ENCODE peak calls at places on chromosomes 16 and 17, in five cellular contexts. M is cardiac muscle cell; R is CD8-positive, alpha-beta T cell; Z is mesendoderm; F is heart left ventricle. U is an unnamed sample. For H3K4me1, the result is how much of the 10 kb centered on the place peaks cover.

GRCh38 chr16:57475711-57476339 is 10.5 kb downstream of the DOK4 start:
- DNase-seq in R (no peak), F (no peak), M (peak), Z (peak), U (peak)

GRCh38 chr16:51237207-51237606 is 86.1 kb upstream of the SALL1 start:
- DNase-seq in M (no peak), Z (peak), R (no peak), F (no peak), U (no peak)

GRCh38 chr17:74474043-74474792 is 7.8 kb downstream of the CD300A start:
- DNase-seq in Z (no peak), R (no peak), M (no peak), F (no peak), U (no peak)

GRCh38 chr17:73934696-73935095 is 268.8 kb upstream of the RPL38 start:
- DNase-seq in Z (no peak), R (no peak), F (no peak), M (no peak), U (no peak)

GRCh38 chr17:60577147-60577925 is 22.7 kb upstream of the PPM1D start:
- DNase-seq in M (no peak), R (no peak), Z (no peak), F (peak), U (no peak)

GRCh38 chr17:20284018-20284417 is 183.3 kb downstream of the LGALS9B start:
- DNase-seq in Z (no peak), R (no peak), F (no peak), M (no peak), U (peak)

GRCh38 chr16:1364510-1364909 is 12.8 kb downstream of the GNPTG start:
- DNase-seq in M (no peak), Z (no peak), F (no peak), R (no peak), U (no peak)

GRCh38 chr16:55539049-55539448 is 27.4 kb upstream of the CAPNS2 start:
- DNase-seq in Z (no peak), R (no peak), M (no peak), F (no peak), U (no peak)

GRCh38 chr17:17325228-17325627 is 22.1 kb downstream of the NT5M start:
- DNase-seq in Z (no peak), M (no peak), F (no peak), R (no peak), U (no peak)

GRCh38 chr16:19524866-19525723 is 1.4 kb downstream of the CCP110 start:
- DNase-seq in R (no peak), M (peak), Z (peak), F (no peak), U (peak)

GRCh38 chr17:8837438-8838075 is 29.9 kb downstream of the PIK3R6 start:
- DNase-seq in F (no peak), Z (no peak), M (no peak), R (no peak), U (no peak)

GRCh38 chr16:7431723-7432122 is 99.1 kb downstream of the RBFOX1 start:
- DNase-seq in R (no peak), Z (peak), F (no peak), M (no peak), U (no peak)

GRCh38 chr16:87391324-87391949 is 699 bp upstream of the MAP1LC3B start:
- DNase-seq in Z (peak), R (no peak), M (peak), F (peak), U (peak)

GRCh38 chr16:27618611-27619380 is 68.9 kb downstream of the KATNIP start:
- DNase-seq in R (no peak), M (peak), F (no peak), Z (no peak), U (no peak)

GRCh38 chr17:48604770-48605329 is at the start of gene HOXB6:
- DNase-seq in M (no peak), Z (no peak), F (no peak), R (no peak), U (no peak)

GRCh38 chr16:2022723-2023097 is 3.1 kb downstream of the NPW start:
- DNase-seq in M (peak), F (no peak), R (no peak), Z (peak), U (peak)

GRCh38 chr17:58409432-58409831 is 7.9 kb downstream of the RNF43 start:
- DNase-seq in F (no peak), R (no peak), Z (no peak), M (no peak), U (no peak)

GRCh38 chr17:9259419-9259818 is 238.1 kb downstream of the NTN1 start:
- DNase-seq in M (peak), R (no peak), Z (no peak), F (peak), U (no peak)

GRCh38 chr16:67150058-67150832 is 553 bp downstream of the B3GNT9 start:
- DNase-seq in M (peak), R (no peak), F (no peak), Z (peak), U (no peak)

GRCh38 chr17:41917957-41918391 is 777 bp downstream of the ACLY start:
- DNase-seq in R (no peak), F (peak), M (peak), Z (no peak), U (peak)

GRCh38 chr16:11880047-11880446 is 28.7 kb upstream of the RSL1D1 start:
- DNase-seq in Z (no peak), F (no peak), M (no peak), R (no peak), U (no peak)

GRCh38 chr16:72120026-72120425 is 26.4 kb downstream of the DHX38 start:
- DNase-seq in Z (no peak), R (no peak), F (no peak), M (no peak), U (no peak)

GRCh38 chr17:19663097-19663496 is 14.5 kb downstream of the ALDH3A2 start:
- DNase-seq in F (no peak), M (no peak), R (no peak), Z (no peak), U (no peak)

GRCh38 chr16:50067290-50067853 is 1.6 kb downstream of the HEATR3 start:
- DNase-seq in R (no peak), M (peak), F (peak), Z (peak), U (peak)

GRCh38 chr17:50209472-50210248 is 8.2 kb upstream of the COL1A1 start:
- DNase-seq in M (peak), F (peak), R (no peak), Z (peak), U (no peak)

GRCh38 chr17:40542562-40543411 is 22.5 kb downstream of the CCR7 start:
- DNase-seq in R (no peak), M (no peak), Z (no peak), F (peak), U (no peak)

GRCh38 chr17:76240461-76241204 is at the start of gene RNF157:
- DNase-seq in R (no peak), Z (peak), M (peak), F (peak), U (peak)

GRCh38 chr16:81616321-81617020 is 162.6 kb upstream of the PLCG2 start:
- DNase-seq in R (peak), M (peak), Z (peak), F (peak), U (no peak)

GRCh38 chr17:21214777-21215541 is 998 bp upstream of the TMEM11 start:
- DNase-seq in M (no peak), Z (peak), R (no peak), F (no peak), U (no peak)

GRCh38 chr17:45848868-45849535 is 4.3 kb downstream of the SPPL2C start:
- DNase-seq in Z (no peak), R (no peak), M (no peak), F (no peak), U (no peak)

GRCh38 chr17:6570731-6571465 is 14.5 kb upstream of the PITPNM3 start:
- DNase-seq in F (no peak), R (no peak), Z (no peak), M (no peak), U (no peak)

GRCh38 chr17:16818821-16819683 is 129.0 kb downstream of the CCDC144A start:
- DNase-seq in Z (no peak), F (no peak), R (no peak), M (no peak), U (no peak)

GRCh38 chr17:79664925-79665738 is 54.3 kb upstream of the RBFOX3 start:
- DNase-seq in Z (peak), M (peak), F (peak), R (no peak), U (no peak)

GRCh38 chr17:7559307-7560171 is 989 bp downstream of the TNFSF13 start:
- DNase-seq in Z (no peak), R (no peak), M (no peak), F (no peak), U (no peak)

GRCh38 chr16:85424260-85425060 is 188.7 kb upstream of the GSE1 start:
- DNase-seq in M (no peak), Z (no peak), F (peak), R (no peak), U (no peak)

GRCh38 chr16:85426806-85427205 is 186.3 kb upstream of the GSE1 start:
- DNase-seq in Z (no peak), F (no peak), R (no peak), M (no peak), U (no peak)

GRCh38 chr16:85423186-85423550 is 190.0 kb upstream of the GSE1 start:
- DNase-seq in F (peak), M (no peak), R (no peak), Z (no peak), U (no peak)

GRCh38 chr16:85423631-85424030 is 189.5 kb upstream of the GSE1 start:
- DNase-seq in Z (no peak), F (peak), R (no peak), M (no peak), U (no peak)

GRCh38 chr16:85425061-85425662 is 188.0 kb upstream of the GSE1 start:
- DNase-seq in M (no peak), F (peak), Z (no peak), R (no peak), U (no peak)
- H3K4me1 ChIP-seq in M (under half), F (under half), Z (under half), R (under half), U (under half)

GRCh38 chr16:9109255-9109654 is 17.8 kb downstream of the HAPSTR1 start:
- DNase-seq in R (no peak), F (no peak), M (no peak), Z (no peak), U (no peak)
- H3K4me1 ChIP-seq in R (half or more), F (half or more), M (under half), Z (under half), U (half or more)

GRCh38 chr17:14134456-14134855 is 65.2 kb downstream of the COX10 start:
- DNase-seq in R (no peak), Z (no peak), F (no peak), M (no peak), U (no peak)

GRCh38 chr17:14135906-14136590 is 66.7 kb downstream of the COX10 start:
- DNase-seq in M (no peak), R (no peak), Z (no peak), F (no peak), U (peak)

GRCh38 chr17:14138649-14139048 is 69.3 kb downstream of the COX10 start:
- DNase-seq in Z (peak), R (no peak), F (no peak), M (no peak), U (peak)

GRCh38 chr17:14133104-14133503 is 63.8 kb downstream of the COX10 start:
- DNase-seq in M (no peak), R (no peak), F (no peak), Z (no peak), U (no peak)
- H3K4me1 ChIP-seq in M (under half), R (under half), F (under half), Z (under half), U (under half)

DNA sequence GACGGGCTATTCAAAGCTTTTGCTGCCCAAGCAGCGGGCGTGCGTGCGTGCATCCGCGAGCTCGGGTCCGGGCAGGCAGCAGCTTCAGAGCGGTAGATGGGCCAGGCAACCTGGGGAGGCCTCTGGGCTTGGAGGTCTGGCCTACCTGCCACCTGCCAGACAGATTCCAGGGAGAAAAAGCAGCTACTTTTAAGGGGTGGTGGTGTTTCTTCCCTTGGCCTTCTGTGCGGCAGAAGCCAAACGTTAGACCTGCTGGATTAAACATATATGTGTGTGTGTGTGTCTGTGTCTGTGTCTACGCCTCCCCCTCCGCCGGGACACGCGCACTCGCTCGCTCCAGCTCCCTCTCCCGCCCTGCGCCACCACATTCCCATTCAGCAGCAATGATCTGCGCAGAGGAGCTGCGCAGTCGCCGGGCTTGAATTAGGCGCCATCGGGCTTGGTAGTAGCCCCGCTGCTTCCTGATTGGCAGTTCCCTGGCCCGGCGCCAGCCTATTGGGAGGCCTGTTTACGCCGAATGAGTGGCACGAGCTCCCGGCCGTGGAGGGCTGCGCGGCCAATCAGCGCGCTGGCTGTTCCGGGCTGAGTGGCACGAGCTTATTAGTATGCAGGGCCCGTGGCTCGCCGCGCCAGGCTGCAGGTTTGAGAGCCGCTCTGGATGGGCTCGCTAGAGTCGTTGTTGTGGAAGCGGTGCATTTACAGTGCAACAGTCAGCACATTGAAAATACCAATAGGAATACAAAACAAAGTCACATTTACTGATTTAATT is at the start of gene BAHCC1:
- DNase-seq in R (peak), M (peak), Z (peak), F (peak), U (peak)
- H3K4me1 ChIP-seq in R (half or more), M (under half), Z (under half), F (under half), U (under half)

DNA sequence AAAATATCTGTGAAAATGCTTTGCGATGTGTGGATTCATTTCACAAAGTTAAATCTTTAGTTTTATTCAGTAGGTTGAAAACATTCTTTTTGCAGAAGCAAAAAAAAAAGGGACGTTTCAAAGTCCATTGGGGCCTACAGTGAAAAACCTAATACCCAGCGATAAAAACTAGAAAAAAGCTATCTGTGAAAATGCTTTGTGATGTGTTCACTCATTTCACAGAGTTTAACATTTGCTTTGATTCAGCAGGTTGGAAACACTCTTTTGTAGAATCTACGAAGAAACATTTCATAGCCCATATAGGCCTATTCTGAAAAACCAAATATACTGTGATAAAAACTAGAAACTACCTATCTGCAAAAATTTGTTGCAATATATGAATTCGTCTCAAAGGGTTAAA is 113.6 kb upstream of the WSB1 start:
- DNase-seq in Z (no peak), R (no peak), F (no peak), M (no peak), U (no peak)
- H3K4me1 ChIP-seq in Z (under half), R (under half), F (under half), M (under half), U (under half)

U was measured in HAP-1.